ENCODE peak calls at places on chromosome 7, in seven cellular contexts. B, D, O, G, N, F and T are unnamed samples. For H3K36me3 and H3K4me1, the result is how much of the 10 kb centered on the place peaks cover.

GRCh38 chr7:158085741-158086695 is 501.6 kb downstream of the PTPRN2 start:
- DNase-seq in G (no peak), N (no peak), D (no peak), F (no peak), B (no peak), O (no peak), T (no peak)

GRCh38 chr7:134905375-134905774 is 80.9 kb upstream of the AGBL3 start:
- DNase-seq in O (no peak), D (no peak), N (no peak), G (peak), B (no peak), F (no peak), T (no peak)

GRCh38 chr7:87007063-87007462 is 52.4 kb downstream of the ELAPOR2 start:
- DNase-seq in B (no peak), O (no peak), N (no peak), D (no peak), G (no peak), F (no peak), T (no peak)

GRCh38 chr7:100583132-100584045 is 2.5 kb downstream of the LRCH4 start:
- DNase-seq in G (peak), O (peak), B (no peak), N (no peak), D (peak), F (peak), T (peak)

GRCh38 chr7:73602721-73603651 is 21.3 kb downstream of the MLXIPL start:
- DNase-seq in D (no peak), N (no peak), B (no peak), O (peak), F (no peak), G (no peak), T (no peak)

GRCh38 chr7:96169439-96169838 is 152.5 kb downstream of the SLC25A13 start:
- DNase-seq in O (no peak), B (no peak), N (no peak), G (no peak), F (no peak), D (no peak), T (no peak)

GRCh38 chr7:131800008-131800407 is 243.6 kb upstream of the PODXL start:
- DNase-seq in G (no peak), N (no peak), B (no peak), D (no peak), O (no peak), F (no peak), T (no peak)

GRCh38 chr7:100604078-100604975 is 2.2 kb downstream of the PCOLCE start:
- DNase-seq in D (peak), N (peak), F (peak), O (peak), G (peak), B (peak), T (peak)

GRCh38 chr7:22356855-22357310 is at the start of gene RAPGEF5:
- DNase-seq in D (no peak), N (peak), G (peak), O (peak), F (no peak), B (no peak), T (no peak)

GRCh38 chr7:157543791-157544190 is 207.0 kb downstream of the DNAJB6 start:
- DNase-seq in N (no peak), D (no peak), O (no peak), F (no peak), G (no peak), B (no peak), T (no peak)

GRCh38 chr7:143492043-143492471 is 14.4 kb downstream of the TAS2R41 start:
- DNase-seq in B (no peak), O (no peak), F (no peak), D (no peak), G (no peak), N (peak), T (no peak)

GRCh38 chr7:11749629-11750028 is 82.4 kb downstream of the THSD7A start:
- DNase-seq in O (no peak), B (no peak), D (no peak), F (no peak), G (no peak), N (peak), T (no peak)

GRCh38 chr7:115613836-115614235 is 416.7 kb downstream of the TFEC start:
- DNase-seq in B (no peak), D (no peak), O (no peak), F (no peak), N (no peak), G (no peak), T (no peak)

GRCh38 chr7:101536232-101536631 is 92.9 kb downstream of the MYL10 start:
- DNase-seq in D (no peak), O (no peak), G (no peak), F (no peak), N (no peak), B (no peak), T (no peak)

GRCh38 chr7:108824840-108825540 is 255.3 kb downstream of the DNAJB9 start:
- DNase-seq in F (no peak), O (no peak), N (peak), G (no peak), D (no peak), B (no peak), T (no peak)

GRCh38 chr7:19321925-19322470 is 176.8 kb upstream of the FERD3L start:
- DNase-seq in N (no peak), G (no peak), D (no peak), F (no peak), O (no peak), B (no peak), T (no peak)

GRCh38 chr7:4830176-4830575 is 31.7 kb downstream of the PAPOLB start:
- DNase-seq in F (peak), G (peak), D (peak), N (peak), O (peak), B (peak), T (peak)

GRCh38 chr7:112290065-112290464 is 83.6 kb downstream of the ZNF277 start:
- DNase-seq in D (no peak), B (no peak), F (no peak), O (no peak), N (peak), G (no peak), T (no peak)

GRCh38 chr7:38222481-38223096 is 44.5 kb downstream of the STARD3NL start:
- DNase-seq in O (peak), N (peak), G (peak), D (no peak), B (peak), F (no peak), T (peak)

GRCh38 chr7:38863609-38864291 is 45.2 kb downstream of the VPS41 start:
- DNase-seq in N (peak), F (no peak), D (no peak), O (peak), G (no peak), B (no peak), T (no peak)

GRCh38 chr7:83861-84632 is 108.3 kb upstream of the FAM20C start:
- DNase-seq in D (no peak), N (no peak), F (no peak), O (no peak), G (no peak), B (no peak), T (no peak)

GRCh38 chr7:12130664-12131063 is 80.4 kb upstream of the TMEM106B start:
- DNase-seq in F (no peak), G (no peak), O (no peak), N (peak), D (no peak), B (no peak), T (no peak)

GRCh38 chr7:121305109-121305508 is 23.7 kb upstream of the WNT16 start:
- DNase-seq in O (peak), D (no peak), N (no peak), F (no peak), B (no peak), G (no peak), T (no peak)

GRCh38 chr7:25073451-25073850 is 51.6 kb downstream of the CYCS start:
- DNase-seq in N (no peak), D (no peak), F (no peak), O (no peak), B (no peak), G (no peak), T (no peak)

GRCh38 chr7:157273208-157274202 is 63.3 kb upstream of the DNAJB6 start:
- DNase-seq in O (peak), D (peak), N (peak), F (peak), B (peak), G (peak), T (peak)

GRCh38 chr7:120131096-120131839 is 141.7 kb upstream of the KCND2 start:
- DNase-seq in F (no peak), G (no peak), D (no peak), B (no peak), N (no peak), O (no peak), T (no peak)

GRCh38 chr7:158811894-158812293 is 17.4 kb downstream of the ESYT2 start:
- DNase-seq in D (no peak), F (no peak), N (no peak), O (no peak), G (no peak), B (no peak), T (no peak)

GRCh38 chr7:31991846-31992245 is 78.4 kb downstream of the PDE1C start:
- DNase-seq in G (no peak), O (no peak), D (no peak), B (no peak), N (peak), F (no peak), T (no peak)

GRCh38 chr7:84844771-84845170 is 342.1 kb downstream of the SEMA3D start:
- DNase-seq in B (no peak), D (no peak), G (no peak), N (no peak), F (no peak), O (no peak), T (no peak)

DNA sequence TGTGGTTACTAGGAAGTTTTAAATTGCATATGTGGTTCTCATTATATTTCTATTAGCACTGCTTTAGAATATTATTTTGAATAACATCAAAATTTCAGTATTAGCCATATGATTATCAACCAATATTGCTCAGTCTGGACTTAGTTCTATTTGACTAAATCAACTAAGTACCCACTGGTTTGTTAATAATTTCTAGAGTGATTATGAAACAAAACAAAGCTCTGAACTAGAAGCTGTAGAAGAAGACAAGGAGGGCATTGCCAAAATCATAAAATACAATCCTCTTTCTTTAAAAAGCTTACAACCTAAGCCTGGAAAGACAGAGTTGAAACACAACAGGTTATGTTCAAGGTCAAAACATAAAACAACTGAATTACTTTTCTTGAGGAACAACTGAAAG is 204.7 kb downstream of the KMT2C start:
- DNase-seq in F (no peak), O (no peak), D (no peak), N (no peak), G (no peak), B (no peak), T (no peak)
- H3K36me3 ChIP-seq in F (under half), O (under half), D (under half), N (under half), G (under half), B (under half), T (under half)

DNA sequence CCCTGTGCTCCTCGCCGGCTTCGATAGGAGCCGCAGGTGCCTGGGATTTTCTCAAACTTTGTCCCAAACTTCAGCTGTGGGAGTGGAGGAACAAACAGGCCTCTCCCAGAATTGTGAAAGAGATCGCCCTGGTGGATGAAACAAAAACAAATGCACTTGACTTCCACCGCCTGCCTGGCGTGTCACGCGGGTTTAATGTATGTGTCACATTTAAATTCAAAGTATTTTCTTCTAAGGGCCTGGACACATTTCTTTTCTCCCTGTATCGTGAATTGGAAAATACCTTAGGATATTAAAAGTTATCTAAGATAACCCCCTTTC is 694 bp upstream of the WASL start:
- DNase-seq in F (peak), G (peak), D (no peak), B (no peak), O (no peak), N (peak), T (peak)
- H3K4me1 ChIP-seq in F (under half), G (under half), D (under half), B (half or more), O (half or more), N (under half), T (under half)

DNA sequence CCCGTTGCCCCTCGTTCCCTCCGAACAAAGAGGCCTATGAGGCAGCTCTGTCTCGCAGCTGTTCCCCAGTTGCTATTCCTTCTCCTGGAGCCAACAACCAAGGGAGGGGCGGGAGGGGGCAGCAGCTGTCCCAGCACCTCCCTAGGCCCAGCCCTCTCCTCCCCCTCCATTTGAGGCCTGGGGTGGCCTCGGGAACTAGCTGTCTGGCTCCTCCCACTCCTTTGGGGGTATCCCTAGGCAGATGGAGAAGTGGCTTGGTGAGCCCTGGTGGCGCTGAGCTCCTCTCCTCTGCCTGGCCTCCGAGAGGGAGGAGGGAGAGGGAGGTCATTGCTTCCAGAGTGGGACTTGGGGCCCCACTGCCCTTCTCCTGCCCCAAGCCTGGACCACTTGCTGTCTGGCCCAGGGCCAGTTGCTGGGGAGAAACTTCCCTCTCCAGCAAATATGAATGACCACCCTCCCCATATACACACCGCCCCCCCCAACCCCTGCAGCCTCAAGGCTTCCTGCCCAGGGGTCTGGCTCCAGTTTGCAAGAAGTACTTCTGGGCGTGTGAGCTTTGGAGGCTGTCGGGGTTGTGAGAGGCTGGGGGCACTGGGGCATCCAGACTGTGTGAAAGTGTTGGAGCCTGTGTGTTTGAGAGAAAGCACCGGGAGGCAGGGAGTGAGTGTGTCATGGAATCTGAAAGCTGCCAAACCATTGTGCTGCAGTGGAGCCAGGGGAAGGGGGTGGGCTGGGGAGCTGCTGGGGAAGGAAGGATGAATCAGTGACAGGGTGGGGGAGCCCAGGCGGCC is 3.1 kb downstream of the FLNC start:
- DNase-seq in F (no peak), B (no peak), N (peak), G (peak), O (peak), D (no peak), T (no peak)
- H3K4me3 ChIP-seq in F (no peak), B (no peak), N (peak), G (peak), O (peak), D (no peak), T (no peak)

DNA sequence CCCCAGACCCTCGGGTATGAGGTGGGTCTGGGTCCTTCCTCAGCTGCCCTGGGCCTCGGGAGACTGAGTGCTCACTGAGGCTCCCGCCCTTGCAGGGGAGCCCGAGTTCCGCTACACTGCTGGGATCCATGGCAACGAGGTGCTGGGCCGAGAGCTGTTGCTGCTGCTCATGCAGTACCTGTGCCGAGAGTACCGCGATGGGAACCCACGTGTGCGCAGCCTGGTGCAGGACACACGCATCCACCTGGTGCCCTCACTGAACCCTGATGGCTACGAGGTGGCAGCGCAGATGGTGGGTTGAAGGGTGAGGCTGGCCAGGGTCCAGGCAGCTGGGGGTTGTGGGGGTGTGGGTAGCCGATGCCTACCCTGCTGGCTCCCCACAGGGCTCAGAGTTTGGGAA is 7.6 kb downstream of the AEBP1 start:
- DNase-seq in D (no peak), N (no peak), G (no peak), O (no peak), F (no peak), B (no peak), T (no peak)
- H3K36me3 ChIP-seq in D (under half), N (under half), G (under half), O (under half), F (under half), B (under half), T (under half)

DNA sequence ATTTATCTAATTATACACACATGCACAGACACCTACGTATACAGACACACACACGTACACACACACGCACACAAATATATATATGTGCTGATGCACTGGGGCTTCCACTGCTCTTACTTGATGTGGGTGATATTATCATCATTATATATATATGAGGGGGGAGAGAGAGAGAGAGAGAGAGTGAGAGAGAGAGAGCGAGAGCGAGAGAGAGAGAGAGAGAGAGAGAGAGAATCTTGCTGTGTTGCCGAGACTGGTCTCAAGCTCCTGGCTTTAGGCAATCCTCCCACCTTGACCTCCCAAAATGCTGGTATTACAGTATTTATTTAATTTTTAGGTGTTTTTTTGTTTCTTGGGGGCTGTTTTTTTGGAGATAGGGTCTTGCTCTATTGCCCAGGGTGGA is 3.6 kb upstream of the RABGEF1 start:
- DNase-seq in G (no peak), N (no peak), B (no peak), O (no peak), F (no peak), D (no peak), T (no peak)
- H3K4me1 ChIP-seq in G (under half), N (under half), B (under half), O (under half), F (under half), D (under half), T (under half)

GRCh38 chr7:27901028-27901760 is 161.2 kb downstream of the TAX1BP1 start:
- DNase-seq in F (peak), N (peak), G (no peak), D (no peak), B (no peak), O (no peak), T (no peak)
- H3K4me3 ChIP-seq in F (peak), N (peak), G (no peak), D (no peak), B (no peak), O (no peak), T (peak)

DNA sequence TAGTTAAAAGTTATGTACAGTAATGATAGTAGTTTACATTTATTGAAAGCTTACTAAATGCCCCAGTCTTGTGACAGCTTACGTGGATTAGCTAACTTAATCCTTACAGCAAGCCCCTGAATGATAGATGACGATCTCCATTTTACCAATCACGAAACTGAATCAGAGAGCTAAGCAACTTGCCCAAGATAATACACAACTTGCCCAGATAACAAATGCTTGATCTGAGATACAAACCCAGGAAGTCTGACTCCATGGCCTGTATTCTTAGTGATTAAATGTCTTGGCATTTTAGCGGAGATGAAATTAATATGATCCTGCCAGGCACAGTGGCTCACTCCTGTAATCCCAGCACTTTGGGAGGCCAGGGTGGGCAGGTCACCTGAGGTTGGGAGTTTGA is 46.9 kb upstream of the FMC1 start:
- DNase-seq in B (no peak), O (no peak), F (no peak), D (no peak), N (no peak), G (no peak), T (no peak)
- H3K36me3 ChIP-seq in B (under half), O (under half), F (under half), D (under half), N (under half), G (under half), T (under half)

DNA sequence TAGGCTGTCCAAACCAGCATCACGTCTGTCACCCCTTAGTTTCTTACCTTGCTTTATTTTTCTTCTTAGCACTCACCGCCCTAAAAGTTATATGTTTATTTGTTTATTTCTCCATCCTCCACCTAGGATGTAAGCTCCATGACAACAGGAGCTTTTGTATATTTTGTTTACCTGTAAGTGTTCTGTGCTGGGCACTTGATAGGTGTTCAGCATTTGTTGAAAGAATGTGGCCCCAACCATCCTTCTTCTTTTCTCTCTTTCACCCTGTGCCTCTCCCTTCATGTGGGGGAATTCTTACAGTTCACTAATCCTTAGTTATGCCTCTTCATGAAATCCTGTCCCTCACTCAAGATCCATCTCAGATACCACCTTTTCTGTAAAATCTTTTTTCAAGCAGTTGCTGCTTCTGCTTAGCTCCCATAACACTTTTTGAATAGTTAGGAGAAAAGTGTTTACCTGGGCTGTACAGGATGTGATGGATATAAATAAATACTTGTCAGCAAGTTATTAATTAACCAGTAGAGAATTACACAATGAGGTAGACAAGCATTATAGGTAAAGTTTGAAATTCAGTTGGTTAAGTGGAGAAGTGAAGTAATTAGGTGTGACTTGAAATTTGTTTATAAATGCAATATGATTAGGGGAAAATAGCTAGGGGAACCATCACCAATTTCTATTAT is 9.7 kb downstream of the AHR start:
- DNase-seq in N (no peak), B (no peak), D (no peak), G (no peak), O (peak), F (no peak), T (no peak)
- H3K4me1 ChIP-seq in N (under half), B (under half), D (under half), G (under half), O (half or more), F (under half), T (half or more)

DNA sequence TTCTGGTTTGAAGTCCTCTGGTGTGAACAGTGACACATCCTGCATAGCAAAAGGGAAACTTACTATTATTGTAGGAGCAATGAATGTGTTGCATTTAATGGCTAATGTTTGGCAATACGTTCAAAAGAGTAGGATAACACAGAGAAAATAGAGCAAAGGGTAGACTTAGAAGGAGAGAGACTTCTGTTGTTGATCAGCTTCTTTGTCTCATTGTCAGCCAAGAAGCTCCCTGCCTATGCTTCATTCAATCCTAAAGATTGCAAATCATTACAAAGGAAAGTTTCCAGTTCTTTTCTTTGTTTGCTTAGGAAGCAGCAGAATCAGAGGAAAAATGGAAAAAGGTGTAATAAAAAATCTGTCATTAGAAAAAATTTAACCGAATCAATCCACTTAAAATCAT is 7.9 kb upstream of the TSPAN13 start:
- DNase-seq in N (no peak), B (peak), F (no peak), O (no peak), D (no peak), G (no peak), T (no peak)
- H3K4me3 ChIP-seq in N (no peak), B (no peak), F (no peak), O (no peak), D (no peak), G (no peak), T (no peak)